ENCODE peak calls at places on chromosomes 4 and X, in ten cellular contexts. One of them, this sample, is unnamed.

GRCh38 chr4:10584042-10584441 is 100.5 kb downstream of the CLNK start:
- DNase-seq in AG10803: peak
- DNase-seq in fibroblast of lung: peak
- DNase-seq in nephron progenitor cell: no peak
- DNase-seq in central memory CD8-positive, alpha-beta T cell: no peak
- DNase-seq in GM19239: no peak
- DNase-seq in amygdala: no peak
- DNase-seq in head of caudate nucleus: no peak
- DNase-seq in RKO: no peak
- DNase-seq in heart left ventricle: peak
- DNase-seq in this sample: peak

GRCh38 chr4:6368096-6368495 is 98.4 kb downstream of the WFS1 start:
- DNase-seq in AG10803: no peak
- DNase-seq in fibroblast of lung: no peak
- DNase-seq in nephron progenitor cell: no peak
- DNase-seq in central memory CD8-positive, alpha-beta T cell: no peak
- DNase-seq in GM19239: no peak
- DNase-seq in amygdala: no peak
- DNase-seq in head of caudate nucleus: no peak
- DNase-seq in RKO: no peak
- DNase-seq in heart left ventricle: no peak
- DNase-seq in this sample: no peak

GRCh38 chr4:25439913-25440477 is 62.9 kb downstream of the ANAPC4 start:
- DNase-seq in AG10803: peak
- DNase-seq in fibroblast of lung: peak
- DNase-seq in nephron progenitor cell: peak
- DNase-seq in central memory CD8-positive, alpha-beta T cell: peak
- DNase-seq in GM19239: peak
- DNase-seq in amygdala: peak
- DNase-seq in head of caudate nucleus: peak
- DNase-seq in RKO: peak
- DNase-seq in heart left ventricle: peak
- DNase-seq in this sample: peak

GRCh38 chr4:168098257-168098717 is 6.0 kb downstream of the ANXA10 start:
- DNase-seq in AG10803: no peak
- DNase-seq in fibroblast of lung: peak
- DNase-seq in nephron progenitor cell: no peak
- DNase-seq in central memory CD8-positive, alpha-beta T cell: no peak
- DNase-seq in GM19239: no peak
- DNase-seq in amygdala: no peak
- DNase-seq in head of caudate nucleus: no peak
- DNase-seq in RKO: peak
- DNase-seq in heart left ventricle: no peak
- DNase-seq in this sample: peak

GRCh38 chrX:113906168-113906567 is 677.7 kb upstream of the HTR2C start:
- DNase-seq in AG10803: no peak
- DNase-seq in fibroblast of lung: no peak
- DNase-seq in nephron progenitor cell: no peak
- DNase-seq in central memory CD8-positive, alpha-beta T cell: no peak
- DNase-seq in GM19239: no peak
- DNase-seq in amygdala: no peak
- DNase-seq in head of caudate nucleus: no peak
- DNase-seq in RKO: no peak
- DNase-seq in heart left ventricle: no peak
- DNase-seq in this sample: no peak

GRCh38 chr4:169219440-169219839 is 51.3 kb downstream of the SH3RF1 start:
- DNase-seq in AG10803: no peak
- DNase-seq in fibroblast of lung: no peak
- DNase-seq in nephron progenitor cell: no peak
- DNase-seq in central memory CD8-positive, alpha-beta T cell: no peak
- DNase-seq in GM19239: no peak
- DNase-seq in amygdala: no peak
- DNase-seq in head of caudate nucleus: no peak
- DNase-seq in RKO: no peak
- DNase-seq in heart left ventricle: no peak
- DNase-seq in this sample: no peak

GRCh38 chr4:172962564-172963353 is 205.9 kb upstream of the GALNT7 start:
- DNase-seq in AG10803: peak
- DNase-seq in fibroblast of lung: peak
- DNase-seq in nephron progenitor cell: no peak
- DNase-seq in central memory CD8-positive, alpha-beta T cell: no peak
- DNase-seq in GM19239: no peak
- DNase-seq in amygdala: peak
- DNase-seq in head of caudate nucleus: no peak
- DNase-seq in RKO: no peak
- DNase-seq in heart left ventricle: no peak
- DNase-seq in this sample: peak

GRCh38 chr4:143405197-143405730 is 68.6 kb downstream of the GAB1 start:
- DNase-seq in AG10803: no peak
- DNase-seq in fibroblast of lung: no peak
- DNase-seq in nephron progenitor cell: no peak
- DNase-seq in central memory CD8-positive, alpha-beta T cell: no peak
- DNase-seq in GM19239: no peak
- DNase-seq in amygdala: no peak
- DNase-seq in head of caudate nucleus: no peak
- DNase-seq in RKO: no peak
- DNase-seq in heart left ventricle: no peak
- DNase-seq in this sample: no peak

GRCh38 chrX:124212622-124213021 is 119.8 kb upstream of the TEX13D start:
- DNase-seq in AG10803: peak
- DNase-seq in fibroblast of lung: no peak
- DNase-seq in nephron progenitor cell: no peak
- DNase-seq in central memory CD8-positive, alpha-beta T cell: no peak
- DNase-seq in GM19239: no peak
- DNase-seq in amygdala: no peak
- DNase-seq in head of caudate nucleus: no peak
- DNase-seq in RKO: no peak
- DNase-seq in heart left ventricle: no peak
- DNase-seq in this sample: no peak

GRCh38 chr4:75995727-75996126 is 5.0 kb upstream of the SDAD1 start:
- DNase-seq in AG10803: peak
- DNase-seq in fibroblast of lung: peak
- DNase-seq in nephron progenitor cell: peak
- DNase-seq in central memory CD8-positive, alpha-beta T cell: no peak
- DNase-seq in GM19239: peak
- DNase-seq in amygdala: no peak
- DNase-seq in head of caudate nucleus: no peak
- DNase-seq in RKO: peak
- DNase-seq in heart left ventricle: no peak
- DNase-seq in this sample: peak

GRCh38 chrX:13607996-13608365 is 38.6 kb downstream of the EGFL6 start:
- DNase-seq in AG10803: no peak
- DNase-seq in fibroblast of lung: no peak
- DNase-seq in nephron progenitor cell: no peak
- DNase-seq in central memory CD8-positive, alpha-beta T cell: no peak
- DNase-seq in GM19239: no peak
- DNase-seq in amygdala: no peak
- DNase-seq in head of caudate nucleus: no peak
- DNase-seq in RKO: no peak
- DNase-seq in heart left ventricle: no peak
- DNase-seq in this sample: no peak

GRCh38 chrX:12843668-12844279 is 23.1 kb upstream of the TLR7 start:
- DNase-seq in AG10803: no peak
- DNase-seq in fibroblast of lung: no peak
- DNase-seq in nephron progenitor cell: no peak
- DNase-seq in central memory CD8-positive, alpha-beta T cell: no peak
- DNase-seq in GM19239: peak
- DNase-seq in amygdala: no peak
- DNase-seq in head of caudate nucleus: no peak
- DNase-seq in RKO: no peak
- DNase-seq in heart left ventricle: no peak
- DNase-seq in this sample: no peak

GRCh38 chr4:3760833-3761232 is 5.4 kb upstream of the ADRA2C start:
- DNase-seq in AG10803: peak
- DNase-seq in fibroblast of lung: no peak
- DNase-seq in nephron progenitor cell: no peak
- DNase-seq in central memory CD8-positive, alpha-beta T cell: no peak
- DNase-seq in GM19239: no peak
- DNase-seq in amygdala: no peak
- DNase-seq in head of caudate nucleus: no peak
- DNase-seq in RKO: no peak
- DNase-seq in heart left ventricle: no peak
- DNase-seq in this sample: no peak

GRCh38 chr4:17780461-17781071 is 855 bp downstream of the FAM184B start:
- DNase-seq in AG10803: peak
- DNase-seq in fibroblast of lung: no peak
- DNase-seq in nephron progenitor cell: no peak
- DNase-seq in central memory CD8-positive, alpha-beta T cell: no peak
- DNase-seq in GM19239: no peak
- DNase-seq in amygdala: no peak
- DNase-seq in head of caudate nucleus: peak
- DNase-seq in RKO: no peak
- DNase-seq in heart left ventricle: no peak
- DNase-seq in this sample: no peak

GRCh38 chr4:56858302-56858644 is 36.8 kb upstream of the SPINK2 start:
- DNase-seq in AG10803: no peak
- DNase-seq in fibroblast of lung: no peak
- DNase-seq in nephron progenitor cell: no peak
- DNase-seq in central memory CD8-positive, alpha-beta T cell: no peak
- DNase-seq in GM19239: no peak
- DNase-seq in amygdala: no peak
- DNase-seq in head of caudate nucleus: no peak
- DNase-seq in RKO: no peak
- DNase-seq in heart left ventricle: no peak
- DNase-seq in this sample: no peak

GRCh38 chr4:5398056-5398455 is 310.3 kb downstream of the EVC2 start:
- DNase-seq in AG10803: no peak
- DNase-seq in fibroblast of lung: no peak
- DNase-seq in nephron progenitor cell: no peak
- DNase-seq in central memory CD8-positive, alpha-beta T cell: no peak
- DNase-seq in GM19239: no peak
- DNase-seq in amygdala: no peak
- DNase-seq in head of caudate nucleus: no peak
- DNase-seq in RKO: no peak
- DNase-seq in heart left ventricle: no peak
- DNase-seq in this sample: no peak

GRCh38 chrX:115260330-115260729 is 26.4 kb upstream of the LRCH2 start:
- DNase-seq in AG10803: peak
- DNase-seq in fibroblast of lung: peak
- DNase-seq in nephron progenitor cell: no peak
- DNase-seq in central memory CD8-positive, alpha-beta T cell: no peak
- DNase-seq in GM19239: no peak
- DNase-seq in amygdala: no peak
- DNase-seq in head of caudate nucleus: no peak
- DNase-seq in RKO: no peak
- DNase-seq in heart left ventricle: no peak
- DNase-seq in this sample: no peak

GRCh38 chrX:13261348-13261747 is 58.5 kb downstream of the ATXN3L start:
- DNase-seq in AG10803: no peak
- DNase-seq in fibroblast of lung: no peak
- DNase-seq in nephron progenitor cell: no peak
- DNase-seq in central memory CD8-positive, alpha-beta T cell: no peak
- DNase-seq in GM19239: no peak
- DNase-seq in amygdala: no peak
- DNase-seq in head of caudate nucleus: no peak
- DNase-seq in RKO: no peak
- DNase-seq in heart left ventricle: no peak
- DNase-seq in this sample: no peak

GRCh38 chrX:143437439-143437838 is 79.8 kb downstream of the SPANXN3 start:
- DNase-seq in AG10803: no peak
- DNase-seq in fibroblast of lung: no peak
- DNase-seq in nephron progenitor cell: peak
- DNase-seq in central memory CD8-positive, alpha-beta T cell: no peak
- DNase-seq in GM19239: no peak
- DNase-seq in amygdala: no peak
- DNase-seq in head of caudate nucleus: no peak
- DNase-seq in RKO: peak
- DNase-seq in heart left ventricle: no peak
- DNase-seq in this sample: no peak

GRCh38 chr4:95410387-95411005 is 138.3 kb downstream of the UNC5C start:
- DNase-seq in AG10803: no peak
- DNase-seq in fibroblast of lung: no peak
- DNase-seq in nephron progenitor cell: no peak
- DNase-seq in central memory CD8-positive, alpha-beta T cell: no peak
- DNase-seq in GM19239: no peak
- DNase-seq in amygdala: peak
- DNase-seq in head of caudate nucleus: peak
- DNase-seq in RKO: no peak
- DNase-seq in heart left ventricle: no peak
- DNase-seq in this sample: no peak

GRCh38 chrX:150158554-150159332 is 204.4 kb upstream of the MAMLD1 start:
- DNase-seq in AG10803: no peak
- DNase-seq in fibroblast of lung: no peak
- DNase-seq in nephron progenitor cell: no peak
- DNase-seq in central memory CD8-positive, alpha-beta T cell: no peak
- DNase-seq in GM19239: no peak
- DNase-seq in amygdala: no peak
- DNase-seq in head of caudate nucleus: no peak
- DNase-seq in RKO: no peak
- DNase-seq in heart left ventricle: no peak
- DNase-seq in this sample: no peak

GRCh38 chr4:81404294-81404693 is 67.4 kb downstream of the RASGEF1B start:
- DNase-seq in AG10803: no peak
- DNase-seq in fibroblast of lung: peak
- DNase-seq in nephron progenitor cell: no peak
- DNase-seq in central memory CD8-positive, alpha-beta T cell: no peak
- DNase-seq in GM19239: no peak
- DNase-seq in amygdala: no peak
- DNase-seq in head of caudate nucleus: no peak
- DNase-seq in RKO: no peak
- DNase-seq in heart left ventricle: no peak
- DNase-seq in this sample: no peak

GRCh38 chr4:122341906-122342305 is 36.9 kb upstream of the ADAD1 start:
- DNase-seq in AG10803: peak
- DNase-seq in fibroblast of lung: peak
- DNase-seq in nephron progenitor cell: no peak
- DNase-seq in central memory CD8-positive, alpha-beta T cell: no peak
- DNase-seq in GM19239: no peak
- DNase-seq in amygdala: no peak
- DNase-seq in head of caudate nucleus: no peak
- DNase-seq in RKO: peak
- DNase-seq in heart left ventricle: no peak
- DNase-seq in this sample: no peak

GRCh38 chr4:106366026-106366425 is 2.6 kb downstream of the GIMD1 start:
- DNase-seq in AG10803: peak
- DNase-seq in fibroblast of lung: peak
- DNase-seq in nephron progenitor cell: no peak
- DNase-seq in central memory CD8-positive, alpha-beta T cell: no peak
- DNase-seq in GM19239: no peak
- DNase-seq in amygdala: no peak
- DNase-seq in head of caudate nucleus: no peak
- DNase-seq in RKO: no peak
- DNase-seq in heart left ventricle: no peak
- DNase-seq in this sample: no peak

GRCh38 chr4:8323947-8324555 is 54.5 kb downstream of the HTRA3 start:
- DNase-seq in AG10803: no peak
- DNase-seq in fibroblast of lung: no peak
- DNase-seq in nephron progenitor cell: no peak
- DNase-seq in central memory CD8-positive, alpha-beta T cell: no peak
- DNase-seq in GM19239: no peak
- DNase-seq in amygdala: no peak
- DNase-seq in head of caudate nucleus: no peak
- DNase-seq in RKO: no peak
- DNase-seq in heart left ventricle: peak
- DNase-seq in this sample: no peak

GRCh38 chr4:78684196-78685079 is 91.7 kb upstream of the BMP2K start:
- DNase-seq in AG10803: peak
- DNase-seq in fibroblast of lung: peak
- DNase-seq in nephron progenitor cell: no peak
- DNase-seq in central memory CD8-positive, alpha-beta T cell: no peak
- DNase-seq in GM19239: no peak
- DNase-seq in amygdala: no peak
- DNase-seq in head of caudate nucleus: no peak
- DNase-seq in RKO: no peak
- DNase-seq in heart left ventricle: no peak
- DNase-seq in this sample: peak

GRCh38 chr4:38667005-38667771 is 3.2 kb downstream of the KLF3 start:
- DNase-seq in AG10803: peak
- DNase-seq in fibroblast of lung: peak
- DNase-seq in nephron progenitor cell: peak
- DNase-seq in central memory CD8-positive, alpha-beta T cell: peak
- DNase-seq in GM19239: no peak
- DNase-seq in amygdala: peak
- DNase-seq in head of caudate nucleus: peak
- DNase-seq in RKO: peak
- DNase-seq in heart left ventricle: peak
- DNase-seq in this sample: peak

GRCh38 chrX:2545144-2545543 is 44.4 kb upstream of the DHRSX start:
- DNase-seq in AG10803: no peak
- DNase-seq in fibroblast of lung: no peak
- DNase-seq in nephron progenitor cell: no peak
- DNase-seq in central memory CD8-positive, alpha-beta T cell: no peak
- DNase-seq in GM19239: no peak
- DNase-seq in amygdala: no peak
- DNase-seq in head of caudate nucleus: no peak
- DNase-seq in RKO: no peak
- DNase-seq in heart left ventricle: no peak
- DNase-seq in this sample: no peak

This sample was measured in endothelial cell of umbilical vein.